ENCODE peak calls at places on chromosomes 7 and 10, in nine cellular contexts. One of them, this sample, is unnamed. For H3K4me1, the result is how much of the 10 kb centered on the place peaks cover.

GRCh38 chr10:77939561-77940001 is 13.0 kb upstream of the DLG5 start:
- DNase-seq in small intestine: no peak
- DNase-seq in A549: no peak
- DNase-seq in fibroblast of lung: peak
- DNase-seq in hepatocyte: peak
- DNase-seq in HepG2: no peak
- DNase-seq in OCI-LY7: no peak
- DNase-seq in aorta: no peak
- DNase-seq in ovary: peak
- DNase-seq in this sample: peak

GRCh38 chr10:129893690-129894089 is 70.4 kb downstream of the EBF3 start:
- DNase-seq in fibroblast of lung: no peak
- DNase-seq in OCI-LY7: no peak
- DNase-seq in HepG2: no peak
- DNase-seq in hepatocyte: no peak
- DNase-seq in ovary: no peak
- DNase-seq in small intestine: no peak
- DNase-seq in aorta: no peak
- DNase-seq in A549: no peak
- DNase-seq in this sample: no peak

GRCh38 chr10:43752682-43753081 is 104.0 kb upstream of the ZNF32 start:
- DNase-seq in ovary: no peak
- DNase-seq in aorta: no peak
- DNase-seq in HepG2: no peak
- DNase-seq in A549: no peak
- DNase-seq in small intestine: no peak
- DNase-seq in OCI-LY7: no peak
- DNase-seq in fibroblast of lung: no peak
- DNase-seq in hepatocyte: no peak
- DNase-seq in this sample: no peak

GRCh38 chr10:127919418-127920191 is 12.7 kb downstream of the PTPRE start:
- DNase-seq in hepatocyte: no peak
- DNase-seq in ovary: no peak
- DNase-seq in small intestine: no peak
- DNase-seq in A549: no peak
- DNase-seq in OCI-LY7: peak
- DNase-seq in HepG2: no peak
- DNase-seq in fibroblast of lung: peak
- DNase-seq in aorta: peak
- DNase-seq in this sample: no peak

GRCh38 chr7:10913457-10913856 is 60.2 kb upstream of the PHF14 start:
- DNase-seq in fibroblast of lung: no peak
- DNase-seq in OCI-LY7: no peak
- DNase-seq in A549: no peak
- DNase-seq in ovary: no peak
- DNase-seq in hepatocyte: no peak
- DNase-seq in aorta: no peak
- DNase-seq in HepG2: no peak
- DNase-seq in small intestine: no peak
- DNase-seq in this sample: no peak

GRCh38 chr7:24435002-24435401 is 138.2 kb upstream of the PALS2 start:
- DNase-seq in small intestine: no peak
- DNase-seq in HepG2: no peak
- DNase-seq in aorta: no peak
- DNase-seq in hepatocyte: no peak
- DNase-seq in fibroblast of lung: no peak
- DNase-seq in A549: no peak
- DNase-seq in ovary: no peak
- DNase-seq in OCI-LY7: peak
- DNase-seq in this sample: no peak

GRCh38 chr7:93715234-93715633 is 140.7 kb upstream of the CALCR start:
- DNase-seq in A549: peak
- DNase-seq in ovary: peak
- DNase-seq in small intestine: peak
- DNase-seq in OCI-LY7: peak
- DNase-seq in aorta: peak
- DNase-seq in HepG2: peak
- DNase-seq in hepatocyte: peak
- DNase-seq in fibroblast of lung: peak
- DNase-seq in this sample: peak

GRCh38 chr7:28065308-28065707 is 115.3 kb downstream of the JAZF1 start:
- DNase-seq in ovary: no peak
- DNase-seq in small intestine: no peak
- DNase-seq in hepatocyte: no peak
- DNase-seq in aorta: no peak
- DNase-seq in OCI-LY7: no peak
- DNase-seq in A549: no peak
- DNase-seq in fibroblast of lung: no peak
- DNase-seq in HepG2: no peak
- DNase-seq in this sample: peak

GRCh38 chr7:79624336-79624735 is 170.9 kb upstream of the MAGI2 start:
- DNase-seq in small intestine: peak
- DNase-seq in HepG2: no peak
- DNase-seq in OCI-LY7: no peak
- DNase-seq in hepatocyte: no peak
- DNase-seq in ovary: no peak
- DNase-seq in fibroblast of lung: no peak
- DNase-seq in A549: no peak
- DNase-seq in aorta: no peak
- DNase-seq in this sample: no peak

GRCh38 chr10:59240581-59241183 is 64.2 kb downstream of the PHYHIPL start:
- DNase-seq in HepG2: peak
- DNase-seq in OCI-LY7: peak
- DNase-seq in hepatocyte: peak
- DNase-seq in fibroblast of lung: peak
- DNase-seq in aorta: no peak
- DNase-seq in A549: no peak
- DNase-seq in small intestine: peak
- DNase-seq in ovary: no peak
- DNase-seq in this sample: peak

GRCh38 chr7:36790280-36790679 is 66.0 kb upstream of the AOAH start:
- DNase-seq in hepatocyte: no peak
- DNase-seq in OCI-LY7: no peak
- DNase-seq in A549: no peak
- DNase-seq in aorta: no peak
- DNase-seq in ovary: no peak
- DNase-seq in HepG2: no peak
- DNase-seq in small intestine: no peak
- DNase-seq in fibroblast of lung: no peak
- DNase-seq in this sample: no peak

GRCh38 chr7:45259966-45260646 is 102.5 kb downstream of the RAMP3 start:
- DNase-seq in hepatocyte: peak
- DNase-seq in A549: peak
- DNase-seq in aorta: peak
- DNase-seq in fibroblast of lung: peak
- DNase-seq in OCI-LY7: peak
- DNase-seq in HepG2: peak
- DNase-seq in small intestine: peak
- DNase-seq in ovary: no peak
- DNase-seq in this sample: peak

GRCh38 chr10:129522041-129522585 is 55.1 kb downstream of the MGMT start:
- DNase-seq in HepG2: no peak
- DNase-seq in OCI-LY7: no peak
- DNase-seq in A549: no peak
- DNase-seq in hepatocyte: no peak
- DNase-seq in small intestine: no peak
- DNase-seq in aorta: no peak
- DNase-seq in fibroblast of lung: no peak
- DNase-seq in ovary: no peak
- DNase-seq in this sample: no peak

GRCh38 chr7:77270081-77270480 is 70.5 kb upstream of the FGL2 start:
- DNase-seq in hepatocyte: no peak
- DNase-seq in ovary: no peak
- DNase-seq in OCI-LY7: no peak
- DNase-seq in A549: no peak
- DNase-seq in HepG2: no peak
- DNase-seq in small intestine: no peak
- DNase-seq in aorta: no peak
- DNase-seq in fibroblast of lung: peak
- DNase-seq in this sample: no peak

GRCh38 chr7:11461999-11462398 is 370.0 kb downstream of the THSD7A start:
- DNase-seq in aorta: no peak
- DNase-seq in hepatocyte: no peak
- DNase-seq in ovary: no peak
- DNase-seq in fibroblast of lung: no peak
- DNase-seq in HepG2: no peak
- DNase-seq in small intestine: no peak
- DNase-seq in OCI-LY7: no peak
- DNase-seq in A549: no peak
- DNase-seq in this sample: no peak

GRCh38 chr7:118053353-118053752 is 130.6 kb upstream of the LSM8 start:
- DNase-seq in fibroblast of lung: no peak
- DNase-seq in A549: no peak
- DNase-seq in hepatocyte: no peak
- DNase-seq in aorta: no peak
- DNase-seq in ovary: no peak
- DNase-seq in OCI-LY7: no peak
- DNase-seq in small intestine: no peak
- DNase-seq in HepG2: no peak
- DNase-seq in this sample: no peak

GRCh38 chr10:104332243-104333036 is 5.8 kb downstream of the ITPRIP start:
- DNase-seq in OCI-LY7: no peak
- DNase-seq in fibroblast of lung: peak
- DNase-seq in HepG2: no peak
- DNase-seq in aorta: no peak
- DNase-seq in hepatocyte: no peak
- DNase-seq in small intestine: no peak
- DNase-seq in A549: no peak
- DNase-seq in ovary: no peak
- DNase-seq in this sample: no peak
- H3K4me1 ChIP-seq in OCI-LY7: half or more
- H3K4me1 ChIP-seq in fibroblast of lung: half or more
- H3K4me1 ChIP-seq in HepG2: half or more
- H3K4me1 ChIP-seq in aorta: under half
- H3K4me1 ChIP-seq in hepatocyte: half or more
- H3K4me1 ChIP-seq in small intestine: under half
- H3K4me1 ChIP-seq in A549: half or more
- H3K4me1 ChIP-seq in ovary: under half
- H3K4me1 ChIP-seq in this sample: half or more

GRCh38 chr10:33132626-33133025 is 174.6 kb upstream of the ITGB1 start:
- DNase-seq in HepG2: no peak
- DNase-seq in hepatocyte: no peak
- DNase-seq in A549: no peak
- DNase-seq in ovary: no peak
- DNase-seq in fibroblast of lung: no peak
- DNase-seq in OCI-LY7: peak
- DNase-seq in small intestine: no peak
- DNase-seq in aorta: no peak
- DNase-seq in this sample: no peak
- H3K4me1 ChIP-seq in HepG2: under half
- H3K4me1 ChIP-seq in hepatocyte: under half
- H3K4me1 ChIP-seq in A549: half or more
- H3K4me1 ChIP-seq in ovary: under half
- H3K4me1 ChIP-seq in fibroblast of lung: under half
- H3K4me1 ChIP-seq in OCI-LY7: under half
- H3K4me1 ChIP-seq in small intestine: under half
- H3K4me1 ChIP-seq in aorta: under half
- H3K4me1 ChIP-seq in this sample: under half

GRCh38 chr7:50662996-50663395 is 97.8 kb upstream of the DDC start:
- DNase-seq in aorta: no peak
- DNase-seq in fibroblast of lung: no peak
- DNase-seq in hepatocyte: no peak
- DNase-seq in OCI-LY7: no peak
- DNase-seq in A549: no peak
- DNase-seq in ovary: no peak
- DNase-seq in HepG2: no peak
- DNase-seq in small intestine: no peak
- DNase-seq in this sample: no peak

GRCh38 chr7:50662059-50662689 is 97.0 kb upstream of the DDC start:
- DNase-seq in small intestine: peak
- DNase-seq in OCI-LY7: no peak
- DNase-seq in A549: no peak
- DNase-seq in ovary: no peak
- DNase-seq in HepG2: no peak
- DNase-seq in hepatocyte: no peak
- DNase-seq in aorta: no peak
- DNase-seq in fibroblast of lung: no peak
- DNase-seq in this sample: no peak

GRCh38 chr7:50660040-50660829 is 95.0 kb upstream of the DDC start:
- DNase-seq in fibroblast of lung: no peak
- DNase-seq in A549: no peak
- DNase-seq in hepatocyte: no peak
- DNase-seq in small intestine: no peak
- DNase-seq in OCI-LY7: peak
- DNase-seq in HepG2: no peak
- DNase-seq in aorta: peak
- DNase-seq in ovary: no peak
- DNase-seq in this sample: no peak

GRCh38 chr7:50660830-50661175 is 95.6 kb upstream of the DDC start:
- DNase-seq in HepG2: no peak
- DNase-seq in OCI-LY7: no peak
- DNase-seq in aorta: no peak
- DNase-seq in hepatocyte: no peak
- DNase-seq in A549: no peak
- DNase-seq in small intestine: no peak
- DNase-seq in ovary: no peak
- DNase-seq in fibroblast of lung: no peak
- DNase-seq in this sample: no peak

DNA sequence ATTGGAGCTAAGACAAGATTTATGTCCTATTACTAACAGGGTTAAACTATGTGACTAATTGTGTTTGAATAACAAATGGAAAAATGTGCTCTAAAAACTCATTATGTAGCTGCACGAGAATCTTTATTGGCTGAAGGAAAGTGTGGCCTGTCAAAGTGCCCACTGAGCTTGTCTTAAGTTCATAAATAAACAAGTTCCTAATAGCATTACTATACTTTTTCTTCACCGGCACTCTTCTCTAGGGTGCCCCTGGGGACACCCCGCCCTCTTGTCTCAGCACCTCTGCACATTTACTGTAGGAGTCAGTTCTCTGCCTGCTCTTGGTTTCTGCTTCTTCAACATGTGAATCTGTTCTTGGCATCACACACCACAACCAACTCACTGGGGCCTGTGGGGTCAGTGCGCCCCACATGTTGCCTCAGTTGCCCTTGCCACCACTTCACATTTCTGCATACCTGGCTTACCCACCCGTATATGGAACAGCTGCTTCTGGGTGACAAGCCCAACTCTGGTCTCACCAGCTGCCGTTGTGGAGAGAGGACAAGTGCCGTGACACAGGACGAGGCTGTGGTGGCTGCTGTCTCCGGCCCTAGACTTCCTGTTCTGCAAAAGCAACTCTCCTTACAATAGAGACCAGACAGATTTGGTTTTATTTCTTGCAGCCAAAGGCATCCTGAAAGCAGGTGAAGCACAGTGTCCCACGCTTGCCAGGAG is 96.3 kb upstream of the DDC start:
- DNase-seq in A549: no peak
- DNase-seq in hepatocyte: no peak
- DNase-seq in small intestine: peak
- DNase-seq in fibroblast of lung: no peak
- DNase-seq in ovary: no peak
- DNase-seq in aorta: no peak
- DNase-seq in HepG2: no peak
- DNase-seq in OCI-LY7: peak
- DNase-seq in this sample: no peak
- H3K4me1 ChIP-seq in A549: under half
- H3K4me1 ChIP-seq in hepatocyte: under half
- H3K4me1 ChIP-seq in small intestine: under half
- H3K4me1 ChIP-seq in fibroblast of lung: under half
- H3K4me1 ChIP-seq in ovary: under half
- H3K4me1 ChIP-seq in aorta: under half
- H3K4me1 ChIP-seq in HepG2: under half
- H3K4me1 ChIP-seq in OCI-LY7: under half
- H3K4me1 ChIP-seq in this sample: under half

GRCh38 chr10:11087372-11087771 is 69.7 kb downstream of the CELF2 start:
- DNase-seq in ovary: no peak
- DNase-seq in aorta: no peak
- DNase-seq in HepG2: no peak
- DNase-seq in small intestine: no peak
- DNase-seq in A549: no peak
- DNase-seq in hepatocyte: no peak
- DNase-seq in fibroblast of lung: no peak
- DNase-seq in OCI-LY7: no peak
- DNase-seq in this sample: no peak
- H3K4me1 ChIP-seq in ovary: under half
- H3K4me1 ChIP-seq in aorta: under half
- H3K4me1 ChIP-seq in HepG2: under half
- H3K4me1 ChIP-seq in small intestine: under half
- H3K4me1 ChIP-seq in A549: under half
- H3K4me1 ChIP-seq in hepatocyte: under half
- H3K4me1 ChIP-seq in fibroblast of lung: under half
- H3K4me1 ChIP-seq in OCI-LY7: under half
- H3K4me1 ChIP-seq in this sample: under half

This sample was measured in adipocyte.